ENCODE peak calls at places on chromosomes 7 and 10, in eight cellular contexts. One of them, this sample, is unnamed.

GRCh38 chr7:144032483-144032882 is 16.3 kb upstream of the OR2A5 start:
- DNase-seq in HepG2: peak
- DNase-seq in sigmoid colon: no peak
- DNase-seq in transverse colon: no peak
- DNase-seq in GM23338: no peak
- DNase-seq in SK-N-SH: no peak
- DNase-seq in spleen: no peak
- DNase-seq in HL-60: no peak
- DNase-seq in this sample: no peak

GRCh38 chr7:17741426-17741825 is 198.9 kb downstream of the SNX13 start:
- DNase-seq in GM23338: no peak
- DNase-seq in sigmoid colon: no peak
- DNase-seq in HepG2: no peak
- DNase-seq in spleen: no peak
- DNase-seq in HL-60: no peak
- DNase-seq in transverse colon: no peak
- DNase-seq in SK-N-SH: no peak
- DNase-seq in this sample: no peak

GRCh38 chr10:35890061-35890969 is 248.2 kb upstream of the FZD8 start:
- DNase-seq in SK-N-SH: no peak
- DNase-seq in HL-60: no peak
- DNase-seq in GM23338: no peak
- DNase-seq in HepG2: no peak
- DNase-seq in sigmoid colon: peak
- DNase-seq in spleen: no peak
- DNase-seq in transverse colon: peak
- DNase-seq in this sample: no peak

GRCh38 chr7:130971297-130971696 is 237.3 kb upstream of the KLF14 start:
- DNase-seq in SK-N-SH: no peak
- DNase-seq in GM23338: no peak
- DNase-seq in HL-60: no peak
- DNase-seq in transverse colon: no peak
- DNase-seq in spleen: no peak
- DNase-seq in sigmoid colon: no peak
- DNase-seq in HepG2: no peak
- DNase-seq in this sample: no peak

GRCh38 chr10:61633665-61634064 is 29.1 kb upstream of the CABCOCO1 start:
- DNase-seq in SK-N-SH: no peak
- DNase-seq in sigmoid colon: no peak
- DNase-seq in transverse colon: no peak
- DNase-seq in GM23338: no peak
- DNase-seq in HepG2: no peak
- DNase-seq in spleen: no peak
- DNase-seq in HL-60: no peak
- DNase-seq in this sample: peak

GRCh38 chr7:121420976-121421375 is 24.9 kb upstream of the FAM3C start:
- DNase-seq in spleen: no peak
- DNase-seq in transverse colon: no peak
- DNase-seq in GM23338: no peak
- DNase-seq in sigmoid colon: no peak
- DNase-seq in HL-60: no peak
- DNase-seq in HepG2: no peak
- DNase-seq in SK-N-SH: no peak
- DNase-seq in this sample: no peak

GRCh38 chr10:90884414-90884813 is 12.6 kb downstream of the RPP30 start:
- DNase-seq in sigmoid colon: no peak
- DNase-seq in transverse colon: no peak
- DNase-seq in HepG2: no peak
- DNase-seq in spleen: no peak
- DNase-seq in HL-60: no peak
- DNase-seq in SK-N-SH: no peak
- DNase-seq in GM23338: no peak
- DNase-seq in this sample: no peak

GRCh38 chr10:70482982-70483760 is 4.6 kb downstream of the PALD1 start:
- DNase-seq in transverse colon: no peak
- DNase-seq in HepG2: no peak
- DNase-seq in SK-N-SH: peak
- DNase-seq in spleen: no peak
- DNase-seq in GM23338: no peak
- DNase-seq in HL-60: no peak
- DNase-seq in sigmoid colon: no peak
- DNase-seq in this sample: no peak

GRCh38 chr10:119030421-119031250 is 1.1 kb downstream of the NANOS1 start:
- DNase-seq in transverse colon: peak
- DNase-seq in sigmoid colon: no peak
- DNase-seq in spleen: peak
- DNase-seq in HepG2: peak
- DNase-seq in SK-N-SH: peak
- DNase-seq in HL-60: peak
- DNase-seq in GM23338: peak
- DNase-seq in this sample: no peak

GRCh38 chr10:69636273-69636575 is 6.2 kb downstream of the FAM241B start:
- DNase-seq in SK-N-SH: no peak
- DNase-seq in HepG2: no peak
- DNase-seq in GM23338: no peak
- DNase-seq in transverse colon: no peak
- DNase-seq in HL-60: no peak
- DNase-seq in sigmoid colon: no peak
- DNase-seq in spleen: peak
- DNase-seq in this sample: no peak

GRCh38 chr7:55348502-55348901 is 16.6 kb upstream of the LANCL2 start:
- DNase-seq in HepG2: no peak
- DNase-seq in sigmoid colon: no peak
- DNase-seq in HL-60: no peak
- DNase-seq in GM23338: no peak
- DNase-seq in transverse colon: no peak
- DNase-seq in SK-N-SH: no peak
- DNase-seq in spleen: no peak
- DNase-seq in this sample: no peak

GRCh38 chr10:77442790-77443189 is 194.8 kb downstream of the KCNMA1 start:
- DNase-seq in HepG2: no peak
- DNase-seq in spleen: no peak
- DNase-seq in HL-60: no peak
- DNase-seq in GM23338: no peak
- DNase-seq in transverse colon: no peak
- DNase-seq in SK-N-SH: no peak
- DNase-seq in sigmoid colon: no peak
- DNase-seq in this sample: no peak

GRCh38 chr10:51083280-51083986 is 9.1 kb downstream of the PRKG1 start:
- DNase-seq in HepG2: no peak
- DNase-seq in spleen: no peak
- DNase-seq in HL-60: no peak
- DNase-seq in GM23338: peak
- DNase-seq in SK-N-SH: no peak
- DNase-seq in transverse colon: no peak
- DNase-seq in sigmoid colon: no peak
- DNase-seq in this sample: no peak

GRCh38 chr10:97332586-97333350 is 1.8 kb downstream of the FRAT2 start:
- DNase-seq in HL-60: peak
- DNase-seq in SK-N-SH: no peak
- DNase-seq in GM23338: peak
- DNase-seq in HepG2: peak
- DNase-seq in sigmoid colon: peak
- DNase-seq in spleen: no peak
- DNase-seq in transverse colon: peak
- DNase-seq in this sample: peak

GRCh38 chr10:75211007-75211735 is 575 bp downstream of the VDAC2 start:
- DNase-seq in HL-60: peak
- DNase-seq in SK-N-SH: peak
- DNase-seq in sigmoid colon: peak
- DNase-seq in spleen: no peak
- DNase-seq in transverse colon: peak
- DNase-seq in GM23338: peak
- DNase-seq in HepG2: peak
- DNase-seq in this sample: no peak

GRCh38 chr10:51156913-51157312 is 82.6 kb downstream of the PRKG1 start:
- DNase-seq in GM23338: no peak
- DNase-seq in transverse colon: no peak
- DNase-seq in HL-60: no peak
- DNase-seq in sigmoid colon: no peak
- DNase-seq in spleen: no peak
- DNase-seq in SK-N-SH: no peak
- DNase-seq in HepG2: no peak
- DNase-seq in this sample: no peak

GRCh38 chr10:7872041-7872442 is 53.7 kb downstream of the TAF3 start:
- DNase-seq in SK-N-SH: peak
- DNase-seq in GM23338: peak
- DNase-seq in sigmoid colon: no peak
- DNase-seq in HL-60: no peak
- DNase-seq in spleen: no peak
- DNase-seq in HepG2: no peak
- DNase-seq in transverse colon: no peak
- DNase-seq in this sample: no peak

GRCh38 chr7:140541513-140542192 is 62.3 kb upstream of the MKRN1 start:
- DNase-seq in HL-60: no peak
- DNase-seq in sigmoid colon: peak
- DNase-seq in transverse colon: peak
- DNase-seq in GM23338: peak
- DNase-seq in HepG2: peak
- DNase-seq in spleen: peak
- DNase-seq in SK-N-SH: peak
- DNase-seq in this sample: peak

GRCh38 chr7:82542665-82543064 is 99.1 kb upstream of the CACNA2D1 start:
- DNase-seq in HL-60: no peak
- DNase-seq in sigmoid colon: no peak
- DNase-seq in GM23338: no peak
- DNase-seq in SK-N-SH: no peak
- DNase-seq in spleen: no peak
- DNase-seq in transverse colon: no peak
- DNase-seq in HepG2: no peak
- DNase-seq in this sample: no peak

GRCh38 chr10:117342638-117343037 is 32.6 kb downstream of the PDZD8 start:
- DNase-seq in transverse colon: no peak
- DNase-seq in GM23338: no peak
- DNase-seq in spleen: no peak
- DNase-seq in SK-N-SH: no peak
- DNase-seq in HepG2: no peak
- DNase-seq in HL-60: no peak
- DNase-seq in sigmoid colon: no peak
- DNase-seq in this sample: no peak

GRCh38 chr10:62050941-62051433 is 149.5 kb downstream of the ARID5B start:
- DNase-seq in HL-60: no peak
- DNase-seq in SK-N-SH: no peak
- DNase-seq in spleen: no peak
- DNase-seq in HepG2: peak
- DNase-seq in sigmoid colon: no peak
- DNase-seq in transverse colon: peak
- DNase-seq in GM23338: peak
- DNase-seq in this sample: peak

GRCh38 chr7:107563072-107563760 is 504 bp downstream of the COG5 start:
- DNase-seq in sigmoid colon: no peak
- DNase-seq in transverse colon: no peak
- DNase-seq in GM23338: peak
- DNase-seq in HL-60: peak
- DNase-seq in spleen: no peak
- DNase-seq in SK-N-SH: peak
- DNase-seq in HepG2: peak
- DNase-seq in this sample: no peak

DNA sequence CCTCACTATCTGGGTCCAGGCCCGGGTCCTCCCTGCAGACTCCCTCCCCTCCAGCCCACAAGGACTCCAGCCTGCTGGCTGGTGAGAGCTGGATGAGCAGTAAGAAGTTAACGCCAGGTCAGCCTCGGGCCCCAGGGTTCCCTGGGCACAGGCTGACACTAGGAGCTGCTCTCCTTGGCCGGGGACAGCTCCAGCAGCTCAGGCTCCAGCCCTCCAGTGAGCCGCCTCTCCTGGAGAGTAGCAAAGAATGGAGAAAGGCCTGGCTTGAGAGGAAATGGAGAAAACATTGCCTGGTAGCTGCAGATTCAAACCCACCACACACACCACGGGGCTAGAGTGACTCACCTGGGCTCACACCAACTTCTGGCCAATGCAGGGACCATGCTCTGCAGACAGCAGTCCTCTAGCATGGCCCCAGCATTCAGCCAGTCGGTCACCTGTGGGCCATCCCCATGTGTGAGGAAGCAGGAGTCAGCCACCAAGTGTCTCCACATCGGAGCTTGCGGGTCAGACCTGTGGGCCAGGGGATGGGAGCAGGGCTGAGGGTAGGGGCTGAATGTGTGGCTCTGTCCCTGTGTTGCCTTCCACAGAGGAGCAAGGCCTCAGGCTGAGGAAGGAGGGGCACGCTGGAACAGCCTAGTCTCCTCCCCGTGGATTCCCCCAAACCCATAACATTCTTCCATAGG is 6.5 kb downstream of the SAP25 start:
- DNase-seq in HepG2: no peak
- DNase-seq in HL-60: no peak
- DNase-seq in spleen: peak
- DNase-seq in GM23338: no peak
- DNase-seq in SK-N-SH: no peak
- DNase-seq in sigmoid colon: no peak
- DNase-seq in transverse colon: no peak
- DNase-seq in this sample: no peak
- TF ChIP-seq POLR2AphosphoS5 in HepG2: peak
- TF ChIP-seq POLR2AphosphoS5 in HL-60: no peak
- TF ChIP-seq POLR2AphosphoS5 in spleen: no peak
- TF ChIP-seq POLR2AphosphoS5 in GM23338: no peak
- TF ChIP-seq POLR2AphosphoS5 in SK-N-SH: no peak
- TF ChIP-seq POLR2AphosphoS5 in sigmoid colon: no peak
- TF ChIP-seq POLR2AphosphoS5 in transverse colon: no peak
- TF ChIP-seq POLR2AphosphoS5 in this sample: no peak

GRCh38 chr10:34305189-34305588 is 509.9 kb downstream of the PARD3 start:
- DNase-seq in HL-60: no peak
- DNase-seq in spleen: no peak
- DNase-seq in SK-N-SH: no peak
- DNase-seq in HepG2: peak
- DNase-seq in GM23338: peak
- DNase-seq in sigmoid colon: no peak
- DNase-seq in transverse colon: peak
- DNase-seq in this sample: no peak
- TF ChIP-seq CTCF in HL-60: no peak
- TF ChIP-seq CTCF in spleen: no peak
- TF ChIP-seq CTCF in SK-N-SH: peak
- TF ChIP-seq CTCF in HepG2: peak
- TF ChIP-seq CTCF in GM23338: peak
- TF ChIP-seq CTCF in sigmoid colon: no peak
- TF ChIP-seq CTCF in transverse colon: no peak
- TF ChIP-seq CTCF in this sample: peak

GRCh38 chr7:34748244-34749039 is 90.4 kb downstream of the NPSR1 start:
- DNase-seq in HL-60: no peak
- DNase-seq in GM23338: peak
- DNase-seq in transverse colon: peak
- DNase-seq in sigmoid colon: no peak
- DNase-seq in HepG2: peak
- DNase-seq in SK-N-SH: peak
- DNase-seq in spleen: peak
- DNase-seq in this sample: peak
- TF ChIP-seq POLR2AphosphoS5 in HL-60: no peak
- TF ChIP-seq POLR2AphosphoS5 in GM23338: no peak
- TF ChIP-seq POLR2AphosphoS5 in transverse colon: no peak
- TF ChIP-seq POLR2AphosphoS5 in sigmoid colon: no peak
- TF ChIP-seq POLR2AphosphoS5 in HepG2: no peak
- TF ChIP-seq POLR2AphosphoS5 in SK-N-SH: no peak
- TF ChIP-seq POLR2AphosphoS5 in spleen: peak
- TF ChIP-seq POLR2AphosphoS5 in this sample: peak

DNA sequence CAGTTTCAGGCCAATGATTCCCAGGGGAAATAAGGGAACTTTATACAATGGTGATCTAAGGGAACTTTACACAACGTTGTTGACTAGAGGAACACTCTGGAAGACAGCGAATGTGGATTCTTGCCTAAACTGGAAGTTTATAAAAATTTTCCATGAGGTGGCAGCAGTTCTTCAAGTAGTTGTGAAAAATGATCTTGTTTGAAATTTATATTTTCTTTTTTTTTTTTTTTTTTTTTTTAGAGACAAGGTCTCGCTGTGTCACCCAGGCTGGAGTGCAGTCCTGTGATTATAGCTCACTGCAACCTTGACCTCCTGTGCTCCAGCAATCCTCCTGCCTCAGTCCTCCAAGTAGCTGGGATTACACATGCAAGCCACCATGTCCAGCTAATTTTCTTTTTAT is 32.1 kb upstream of the GTF2I start:
- DNase-seq in sigmoid colon: no peak
- DNase-seq in HL-60: no peak
- DNase-seq in spleen: no peak
- DNase-seq in transverse colon: no peak
- DNase-seq in SK-N-SH: no peak
- DNase-seq in GM23338: no peak
- DNase-seq in HepG2: peak
- DNase-seq in this sample: no peak
- TF ChIP-seq CTCF in sigmoid colon: no peak
- TF ChIP-seq CTCF in HL-60: no peak
- TF ChIP-seq CTCF in spleen: no peak
- TF ChIP-seq CTCF in transverse colon: no peak
- TF ChIP-seq CTCF in SK-N-SH: peak
- TF ChIP-seq CTCF in GM23338: no peak
- TF ChIP-seq CTCF in HepG2: peak
- TF ChIP-seq CTCF in this sample: no peak

This sample was measured in Panc1.